ENCODE peak calls at places on chromosome 7, in five cellular contexts. A is putamen; M is naive thymus-derived CD4-positive, alpha-beta T cell; J is stimulated activated CD4-positive, alpha-beta T cell treated with anti-CD3 and anti-CD28 coated beads, Interleukin-1b, Interleukin-23, amount 100 ng/mL, for 4 hours; Y is SW480. G is an unnamed sample.

GRCh38 chr7:94228678-94229077 is 166.0 kb upstream of the COL1A2 start:
- DNase-seq in A (no peak), M (no peak), J (no peak), Y (no peak), G (no peak)

GRCh38 chr7:146242661-146243060 is 126.1 kb downstream of the CNTNAP2 start:
- DNase-seq in A (no peak), M (no peak), J (no peak), Y (no peak), G (no peak)

GRCh38 chr7:158409816-158410330 is 177.8 kb downstream of the PTPRN2 start:
- DNase-seq in A (no peak), M (no peak), J (no peak), Y (no peak), G (no peak)

GRCh38 chr7:125119559-125120115 is 190.0 kb upstream of the POT1 start:
- DNase-seq in A (no peak), M (no peak), J (no peak), Y (no peak), G (no peak)

GRCh38 chr7:12212051-12212485 is 974 bp downstream of the TMEM106B start:
- DNase-seq in A (peak; percentile 16), M (no peak), J (no peak), Y (peak; percentile 32), G (peak; percentile 46)

GRCh38 chr7:42445691-42446090 is 208.7 kb upstream of the GLI3 start:
- DNase-seq in A (no peak), M (no peak), J (no peak), Y (no peak), G (no peak)

GRCh38 chr7:33459340-33459751 is 330.0 kb downstream of the BBS9 start:
- DNase-seq in A (no peak), M (no peak), J (no peak), Y (peak; percentile 63), G (peak; percentile 50)

GRCh38 chr7:5421626-5422323 is 1.9 kb downstream of the TNRC18 start:
- DNase-seq in A (peak; percentile 55), M (no peak), J (no peak), Y (peak; percentile 73), G (peak; percentile 70)

GRCh38 chr7:121076350-121077164 is 88.0 kb downstream of the CPED1 start:
- DNase-seq in A (no peak), M (no peak), J (no peak), Y (peak; percentile 16), G (no peak)

GRCh38 chr7:122677149-122677548 is 21.8 kb downstream of the RNF133 start:
- DNase-seq in A (no peak), M (no peak), J (no peak), Y (no peak), G (no peak)